ENCODE peak calls at places on chromosomes 7 and 10, in ten cellular contexts. S is H1, K is tibial nerve, Z is A549, J is upper lobe of left lung, Q is sigmoid colon, L is HepG2, V is SK-N-SH, F is transverse colon, W is suprapubic skin. H is an unnamed sample.

GRCh38 chr7:129212126-129212525 is 12.7 kb upstream of the AHCYL2 start:
- DNase-seq in S (no peak), K (no peak), Z (no peak), J (no peak), Q (peak), L (no peak), V (no peak), F (no peak), W (no peak), H (no peak)

GRCh38 chr7:6636741-6637543 is at the start of gene ZNF316:
- DNase-seq in S (no peak), K (no peak), Z (peak), J (peak), Q (peak), L (no peak), V (peak), F (peak), W (no peak), H (peak)

GRCh38 chr10:117718970-117719369 is 176.4 kb downstream of the EMX2 start:
- DNase-seq in S (no peak), K (no peak), Z (no peak), J (no peak), Q (no peak), L (no peak), V (no peak), F (no peak), W (no peak), H (no peak)

GRCh38 chr7:135771051-135771450 is 22.4 kb upstream of the FAM180A start:
- DNase-seq in S (no peak), K (no peak), Z (no peak), J (no peak), Q (no peak), L (no peak), V (no peak), F (no peak), W (no peak), H (no peak)

GRCh38 chr7:44709011-44709915 is 39.4 kb upstream of the ZMIZ2 start:
- DNase-seq in S (no peak), K (no peak), Z (no peak), J (peak), Q (peak), L (no peak), V (peak), F (no peak), W (peak), H (no peak)

GRCh38 chr10:85557706-85558105 is 808.9 kb downstream of the GRID1 start:
- DNase-seq in S (no peak), K (no peak), Z (no peak), J (no peak), Q (no peak), L (no peak), V (no peak), F (no peak), W (no peak), H (no peak)

GRCh38 chr7:93923291-93923690 is 1.8 kb downstream of the GNG11 start:
- DNase-seq in S (no peak), K (no peak), Z (no peak), J (no peak), Q (no peak), L (no peak), V (no peak), F (no peak), W (no peak), H (no peak)

GRCh38 chr7:45659496-45660139 is 85.5 kb downstream of the ADCY1 start:
- DNase-seq in S (no peak), K (no peak), Z (no peak), J (no peak), Q (no peak), L (no peak), V (no peak), F (no peak), W (no peak), H (peak)

GRCh38 chr7:25758559-25758958 is 393.4 kb upstream of the NFE2L3 start:
- DNase-seq in S (no peak), K (no peak), Z (no peak), J (no peak), Q (no peak), L (no peak), V (no peak), F (no peak), W (no peak), H (no peak)

GRCh38 chr7:142709921-142710320 is 39.4 kb upstream of the PRSS1 start:
- DNase-seq in S (no peak), K (no peak), Z (no peak), J (no peak), Q (no peak), L (no peak), V (no peak), F (no peak), W (no peak), H (no peak)

GRCh38 chr10:75428434-75429158 is 2.8 kb upstream of the LRMDA start:
- DNase-seq in S (no peak), K (no peak), Z (peak), J (no peak), Q (no peak), L (no peak), V (no peak), F (no peak), W (no peak), H (no peak)

GRCh38 chr10:102431452-102432124 is 786 bp downstream of the CUEDC2 start:
- DNase-seq in S (no peak), K (no peak), Z (no peak), J (no peak), Q (no peak), L (no peak), V (peak), F (no peak), W (no peak), H (no peak)

GRCh38 chr10:108905821-108906220 is 1017.5 kb downstream of the XPNPEP1 start:
- DNase-seq in S (no peak), K (no peak), Z (no peak), J (no peak), Q (no peak), L (no peak), V (no peak), F (no peak), W (no peak), H (no peak)

GRCh38 chr7:93843260-93843659 is 47.3 kb downstream of the TFPI2 start:
- DNase-seq in S (no peak), K (no peak), Z (no peak), J (no peak), Q (no peak), L (no peak), V (no peak), F (no peak), W (no peak), H (no peak)

GRCh38 chr10:62095341-62096071 is 173.1 kb downstream of the RTKN2 start:
- DNase-seq in S (no peak), K (no peak), Z (no peak), J (no peak), Q (no peak), L (peak), V (no peak), F (no peak), W (no peak), H (no peak)

GRCh38 chr7:32153006-32153405 is 82.8 kb upstream of the PDE1C start:
- DNase-seq in S (no peak), K (no peak), Z (no peak), J (no peak), Q (no peak), L (no peak), V (no peak), F (no peak), W (no peak), H (no peak)

GRCh38 chr7:4792537-4793126 is 17.2 kb downstream of the AP5Z1 start:
- DNase-seq in S (no peak), K (no peak), Z (no peak), J (peak), Q (peak), L (no peak), V (no peak), F (no peak), W (no peak), H (no peak)

GRCh38 chr7:25260862-25261454 is 32.7 kb upstream of the NPVF start:
- DNase-seq in S (no peak), K (no peak), Z (no peak), J (no peak), Q (no peak), L (no peak), V (no peak), F (no peak), W (no peak), H (no peak)

GRCh38 chr7:138116156-138116555 is 39.9 kb downstream of the AKR1D1 start:
- DNase-seq in S (no peak), K (no peak), Z (peak), J (no peak), Q (no peak), L (no peak), V (no peak), F (no peak), W (no peak), H (no peak)

GRCh38 chr7:18941197-18941596 is 176.2 kb downstream of the TWIST1 start:
- DNase-seq in S (no peak), K (no peak), Z (no peak), J (no peak), Q (no peak), L (no peak), V (no peak), F (no peak), W (no peak), H (no peak)

GRCh38 chr7:36388423-36388822 is 1.2 kb upstream of the ANLN start:
- DNase-seq in S (no peak), K (no peak), Z (no peak), J (no peak), Q (no peak), L (no peak), V (no peak), F (no peak), W (no peak), H (no peak)
- H3K4me3 ChIP-seq in S (no peak), K (no peak), Z (no peak), J (no peak), Q (no peak), L (peak), V (no peak), F (no peak), W (peak), H (no peak)

DNA sequence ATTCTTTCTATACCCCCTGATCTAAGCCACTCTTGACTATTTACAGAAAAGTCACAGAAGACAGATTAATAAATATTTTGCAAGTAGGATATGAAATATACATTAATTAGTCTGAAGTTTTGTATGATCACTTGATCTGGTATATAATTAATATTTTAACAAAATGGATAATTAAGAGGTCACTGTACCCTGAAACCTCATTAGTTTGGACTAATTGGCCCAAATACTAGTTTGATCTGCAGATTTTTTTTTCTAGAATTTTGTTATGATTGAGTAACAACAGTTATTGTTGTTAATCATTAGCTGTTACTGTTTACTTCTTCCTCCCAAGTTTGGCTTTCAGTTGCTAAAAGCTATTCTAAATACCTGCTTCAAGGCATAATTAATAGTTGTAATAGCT is 2.7 kb downstream of the NHLRC2 start:
- DNase-seq in S (no peak), K (no peak), Z (no peak), J (no peak), Q (no peak), L (no peak), V (no peak), F (no peak), W (no peak), H (no peak)
- TF ChIP-seq EP300 in S (no peak), K (no peak), Z (no peak), J (no peak), Q (no peak), L (no peak), V (no peak), F (no peak), W (no peak), H (no peak)

GRCh38 chr10:6781133-6781770 is 201.2 kb upstream of the PRKCQ start:
- DNase-seq in S (no peak), K (no peak), Z (no peak), J (no peak), Q (no peak), L (no peak), V (no peak), F (no peak), W (no peak), H (no peak)

GRCh38 chr10:6782378-6782777 is 202.3 kb upstream of the PRKCQ start:
- DNase-seq in S (no peak), K (no peak), Z (no peak), J (no peak), Q (no peak), L (no peak), V (no peak), F (no peak), W (no peak), H (no peak)

GRCh38 chr10:6788191-6788590 is 208.1 kb upstream of the PRKCQ start:
- DNase-seq in S (no peak), K (no peak), Z (no peak), J (no peak), Q (no peak), L (no peak), V (no peak), F (no peak), W (no peak), H (no peak)

GRCh38 chr10:6787684-6788083 is 207.6 kb upstream of the PRKCQ start:
- DNase-seq in S (no peak), K (no peak), Z (no peak), J (no peak), Q (no peak), L (no peak), V (no peak), F (no peak), W (no peak), H (no peak)

DNA sequence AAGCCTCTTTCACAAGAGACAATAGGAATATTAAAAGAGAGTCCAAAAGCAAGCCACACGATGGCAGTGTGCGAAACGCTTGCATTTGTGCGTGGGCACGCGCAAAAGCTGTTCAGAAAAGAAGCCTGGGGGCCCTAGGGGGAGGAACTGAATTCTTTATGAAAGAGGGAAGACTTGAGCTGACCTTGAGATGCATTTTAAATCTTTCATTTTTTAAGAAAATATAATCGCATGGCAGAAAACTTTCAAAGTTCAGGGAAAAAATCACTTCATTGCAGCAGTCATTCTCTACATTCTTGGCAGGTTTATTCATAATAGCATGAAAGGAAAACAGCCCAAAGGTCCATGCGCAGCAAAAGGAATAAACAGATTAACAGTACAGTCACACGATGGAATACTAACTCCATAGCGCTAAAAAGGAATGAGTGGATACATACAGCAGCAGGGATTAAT is 206.5 kb upstream of the PRKCQ start:
- DNase-seq in S (no peak), K (no peak), Z (peak), J (no peak), Q (no peak), L (no peak), V (peak), F (no peak), W (no peak), H (no peak)
- TF ChIP-seq CTCF in S (no peak), K (peak), Z (peak), J (no peak), Q (no peak), L (peak), V (peak), F (no peak), W (peak), H (no peak)

GRCh38 chr10:68470300-68470699 is 1.5 kb downstream of the DNA2 start:
- DNase-seq in S (no peak), K (no peak), Z (no peak), J (no peak), Q (no peak), L (no peak), V (peak), F (no peak), W (no peak), H (no peak)
- H3K4me3 ChIP-seq in S (peak), K (no peak), Z (peak), J (no peak), Q (no peak), L (peak), V (peak), F (no peak), W (no peak), H (no peak)

DNA sequence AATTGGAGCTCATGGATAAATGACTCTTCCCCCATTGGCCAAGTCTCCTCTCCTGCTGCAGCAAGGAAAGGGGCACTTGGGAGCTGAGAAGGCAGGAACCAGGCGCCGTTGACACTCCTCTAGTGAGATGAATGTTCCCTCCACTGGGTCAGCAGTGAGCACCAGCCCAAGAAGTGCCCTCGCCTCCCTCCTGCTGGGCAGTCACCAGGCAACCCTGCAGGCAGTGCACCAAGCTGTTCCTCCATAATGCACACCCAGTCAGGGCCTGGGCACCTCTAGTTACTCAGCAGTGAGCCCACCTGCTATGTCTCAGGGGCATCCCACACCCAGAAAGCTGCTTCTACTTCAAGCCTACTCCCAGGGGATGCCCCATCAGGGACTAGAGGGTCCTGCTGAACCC is 84.3 kb downstream of the KCNMA1 start:
- DNase-seq in S (no peak), K (no peak), Z (no peak), J (no peak), Q (peak), L (no peak), V (no peak), F (no peak), W (no peak), H (no peak)
- TF ChIP-seq EP300 in S (no peak), K (no peak), Z (no peak), J (no peak), Q (no peak), L (no peak), V (no peak), F (no peak), W (no peak), H (no peak)

DNA sequence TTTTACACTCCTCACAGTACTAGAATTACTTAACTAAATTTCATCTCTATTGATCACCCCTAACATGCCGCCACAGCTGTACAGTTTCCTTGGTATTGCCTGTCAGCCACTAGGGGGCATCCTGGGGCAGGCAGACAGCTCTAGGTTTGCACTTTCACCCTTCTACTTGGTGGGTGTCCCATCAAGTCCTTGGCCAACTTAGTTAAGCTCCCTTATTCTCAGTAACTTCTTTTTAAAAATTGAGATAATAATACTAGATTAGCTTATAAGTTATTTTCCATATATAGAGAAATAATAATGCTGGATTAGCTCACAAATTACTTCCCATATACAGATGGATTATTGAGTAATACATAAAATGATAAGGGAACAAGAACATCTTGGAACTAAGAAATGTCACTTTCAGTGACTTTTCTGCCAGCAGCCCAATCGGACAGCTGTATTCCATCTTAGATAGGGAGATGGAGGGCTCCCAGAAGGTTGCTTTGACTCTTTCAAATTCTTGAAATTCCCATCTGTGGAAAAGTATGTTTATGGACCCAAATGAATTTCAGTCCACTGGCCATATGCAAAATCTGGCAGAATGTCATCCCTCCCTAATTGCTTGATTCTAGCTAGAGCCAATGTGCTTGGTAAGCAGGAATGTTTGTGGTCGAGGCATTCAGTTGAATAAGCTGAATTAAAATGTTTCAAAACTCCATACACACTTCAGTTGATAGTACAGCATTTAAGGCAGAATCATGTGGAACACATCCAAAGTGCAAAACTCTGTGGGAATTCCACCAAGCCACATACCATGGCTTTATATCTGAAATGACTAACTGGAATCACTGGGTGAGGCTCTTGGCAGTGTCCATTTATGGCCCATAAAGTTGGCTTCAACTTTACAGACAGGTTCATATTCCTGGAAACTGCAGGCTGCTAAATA is 309.7 kb downstream of the CSTF2T start:
- DNase-seq in S (peak), K (no peak), Z (no peak), J (no peak), Q (no peak), L (peak), V (peak), F (peak), W (no peak), H (peak)
- TF ChIP-seq CTCF in S (peak), K (peak), Z (peak), J (peak), Q (no peak), L (peak), V (peak), F (peak), W (peak), H (peak)

GRCh38 chr7:12861070-12861469 is 173.6 kb downstream of the ARL4A start:
- DNase-seq in S (no peak), K (no peak), Z (no peak), J (no peak), Q (no peak), L (no peak), V (no peak), F (no peak), W (no peak), H (peak)
- H3K4me3 ChIP-seq in S (no peak), K (no peak), Z (no peak), J (no peak), Q (no peak), L (no peak), V (no peak), F (no peak), W (no peak), H (no peak)

GRCh38 chr10:79239275-79239779 is 107.9 kb upstream of the PPIF start:
- DNase-seq in S (no peak), K (peak), Z (no peak), J (no peak), Q (peak), L (no peak), V (peak), F (no peak), W (peak), H (no peak)
- TF ChIP-seq EP300 in S (no peak), K (peak), Z (no peak), J (peak), Q (no peak), L (no peak), V (no peak), F (no peak), W (no peak), H (no peak)

GRCh38 chr7:153835104-153835503 is 217.1 kb upstream of the DPP6 start:
- DNase-seq in S (no peak), K (no peak), Z (no peak), J (no peak), Q (no peak), L (no peak), V (peak), F (no peak), W (no peak), H (no peak)
- TF ChIP-seq CTCF in S (no peak), K (no peak), Z (no peak), J (no peak), Q (no peak), L (no peak), V (no peak), F (no peak), W (no peak), H (no peak)

GRCh38 chr10:89536013-89536354 is 590 bp upstream of the SLC16A12 start:
- DNase-seq in S (no peak), K (no peak), Z (no peak), J (no peak), Q (no peak), L (no peak), V (no peak), F (no peak), W (no peak), H (no peak)
- H3K4me3 ChIP-seq in S (peak), K (peak), Z (no peak), J (peak), Q (peak), L (peak), V (peak), F (peak), W (peak), H (peak)